ENCODE peak calls at places on chromosomes 3 and 15, in ten cellular contexts. M, X, B, T, H, S, K, A, O and P are unnamed samples.
A peak's percentile ranks its signal among the peaks of the same experiment; 100 is the strongest.

GRCh38 chr3:122355612-122356011 is 27.4 kb downstream of the MIX23 start:
- DNase-seq in M (no peak), X (no peak), B (no peak), T (no peak), H (no peak), S (no peak), K (no peak), A (no peak), O (no peak), P (no peak)

GRCh38 chr3:197466586-197467399 is 89.0 kb downstream of the BDH1 start:
- DNase-seq in M (no peak), X (no peak), B (no peak), T (peak; percentile 78), H (no peak), S (no peak), K (peak; percentile 69), A (no peak), O (no peak), P (no peak)

GRCh38 chr15:38745136-38745535 is 180.5 kb upstream of the RASGRP1 start:
- DNase-seq in M (no peak), X (no peak), B (no peak), T (no peak), H (no peak), S (no peak), K (no peak), A (no peak), O (no peak), P (no peak)

GRCh38 chr3:115518100-115518852 is 105.0 kb upstream of the GAP43 start:
- DNase-seq in M (no peak), X (no peak), B (no peak), T (peak; percentile 83), H (no peak), S (no peak), K (peak; percentile 92), A (peak; percentile 19), O (no peak), P (no peak)

GRCh38 chr3:174784206-174784934 is 74.8 kb upstream of the NAALADL2 start:
- DNase-seq in M (no peak), X (no peak), B (no peak), T (no peak), H (no peak), S (no peak), K (peak; percentile 22), A (no peak), O (no peak), P (no peak)

GRCh38 chr3:28171962-28172361 is 69.5 kb upstream of the CMC1 start:
- DNase-seq in M (no peak), X (no peak), B (no peak), T (no peak), H (no peak), S (no peak), K (no peak), A (no peak), O (no peak), P (no peak)

GRCh38 chr15:57306944-57307411 is 69.3 kb upstream of the CGNL1 start:
- DNase-seq in M (no peak), X (no peak), B (peak; percentile 65), T (no peak), H (no peak), S (no peak), K (peak; percentile 10), A (no peak), O (no peak), P (no peak)

GRCh38 chr3:13882876-13883275 is 3.0 kb upstream of the WNT7A start:
- DNase-seq in M (no peak), X (no peak), B (no peak), T (peak; percentile 0), H (no peak), S (no peak), K (no peak), A (no peak), O (no peak), P (no peak)

GRCh38 chr15:71400347-71400746 is 285.1 kb downstream of the THSD4 start:
- DNase-seq in M (no peak), X (no peak), B (no peak), T (no peak), H (no peak), S (no peak), K (no peak), A (no peak), O (no peak), P (no peak)

GRCh38 chr3:182792901-182793662 is at the start of gene ATP11B:
- DNase-seq in M (peak; percentile 32), X (peak; percentile 79), B (peak; percentile 80), T (peak; percentile 96), H (peak; percentile 76), S (no peak), K (peak; percentile 79), A (peak; percentile 18), O (peak; percentile 58), P (no peak)

GRCh38 chr15:78075490-78076230 is 1.9 kb downstream of the TBC1D2B start:
- DNase-seq in M (peak; percentile 68), X (peak; percentile 64), B (peak; percentile 86), T (no peak), H (no peak), S (no peak), K (peak; percentile 87), A (no peak), O (no peak), P (no peak)

GRCh38 chr3:161412117-161412516 is 40.8 kb upstream of the SPTSSB start:
- DNase-seq in M (peak; percentile 40), X (no peak), B (no peak), T (no peak), H (no peak), S (no peak), K (no peak), A (no peak), O (no peak), P (no peak)

GRCh38 chr3:161414907-161415306 is 43.6 kb upstream of the SPTSSB start:
- DNase-seq in M (no peak), X (no peak), B (no peak), T (no peak), H (no peak), S (no peak), K (no peak), A (no peak), O (no peak), P (no peak)

GRCh38 chr3:161413127-161413854 is 42.0 kb upstream of the SPTSSB start:
- DNase-seq in M (no peak), X (no peak), B (no peak), T (no peak), H (no peak), S (no peak), K (peak; percentile 66), A (no peak), O (peak; percentile 56), P (no peak)

GRCh38 chr3:161415506-161416231 is 44.4 kb upstream of the SPTSSB start:
- DNase-seq in M (no peak), X (peak; percentile 57), B (no peak), T (no peak), H (no peak), S (no peak), K (peak; percentile 93), A (no peak), O (no peak), P (no peak)

GRCh38 chr3:161413855-161414210 is 42.5 kb upstream of the SPTSSB start:
- DNase-seq in M (no peak), X (no peak), B (no peak), T (no peak), H (no peak), S (no peak), K (no peak), A (no peak), O (no peak), P (no peak)
- H3K27ac ChIP-seq in M (no peak overlapping the region), X (no peak overlapping the region), B (no peak overlapping the region), T (no peak overlapping the region), H (no peak overlapping the region), S (no peak overlapping the region), K (no peak overlapping the region), A (no peak overlapping the region), O (peak overlapping the region; percentile 22), P (no peak overlapping the region)

DNA sequence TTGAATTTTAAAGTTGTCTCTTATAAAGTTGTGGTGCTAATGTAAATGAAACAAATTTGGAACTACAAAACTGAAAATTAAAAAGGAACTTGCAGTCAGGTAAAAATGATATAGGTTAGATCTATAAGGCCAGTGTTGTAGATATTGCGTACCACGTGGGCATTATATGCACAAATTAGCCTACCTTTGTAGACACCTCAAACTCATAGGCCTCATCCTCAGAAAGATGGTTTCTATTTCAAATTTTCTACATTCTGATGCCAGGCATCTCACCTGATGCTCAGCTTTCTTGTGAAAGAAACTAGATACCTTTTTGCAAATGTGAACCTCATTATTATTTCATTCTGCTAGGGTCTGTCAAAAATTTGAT is 25.6 kb downstream of the TMEM207 start:
- DNase-seq in M (no peak), X (no peak), B (no peak), T (no peak), H (no peak), S (no peak), K (no peak), A (no peak), O (no peak), P (no peak)
- TF ChIP-seq POLR2AphosphoS5 in M (no peak), X (no peak), B (no peak), T (no peak), H (no peak), S (no peak), K (no peak), A (no peak), O (no peak), P (no peak)

DNA sequence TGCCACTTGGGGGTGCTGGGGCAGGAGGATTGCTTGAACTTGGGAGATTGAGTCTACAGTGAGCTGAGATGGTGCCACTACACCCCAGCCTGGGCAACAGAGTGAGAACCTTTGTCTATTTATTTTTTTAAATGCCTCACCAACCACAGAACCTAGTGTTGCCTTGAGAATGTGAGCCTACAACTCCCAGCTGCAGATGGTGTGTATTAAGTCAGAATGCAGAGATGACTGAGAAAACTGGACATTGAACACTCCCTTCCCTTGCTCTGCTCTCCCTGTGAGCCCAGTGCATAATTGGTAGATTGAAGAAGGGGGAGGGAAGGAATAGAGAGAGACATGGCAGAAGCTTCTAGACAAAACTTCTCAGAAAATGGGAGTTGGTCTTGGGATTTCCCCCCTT is 53.5 kb downstream of the CCDC33 start:
- DNase-seq in M (no peak), X (no peak), B (no peak), T (no peak), H (no peak), S (no peak), K (no peak), A (no peak), O (no peak), P (no peak)
- H3K27me3 ChIP-seq in M (no peaks in the 10 kb centered on the region), X (no peaks in the 10 kb centered on the region), B (no peaks in the 10 kb centered on the region), T (no peaks in the 10 kb centered on the region), H (peaks cover 8% of the 10 kb centered on the region), S (no peaks in the 10 kb centered on the region), K (no peaks in the 10 kb centered on the region), A (peaks cover 61% of the 10 kb centered on the region), O (no peaks in the 10 kb centered on the region), P (no peaks in the 10 kb centered on the region)

DNA sequence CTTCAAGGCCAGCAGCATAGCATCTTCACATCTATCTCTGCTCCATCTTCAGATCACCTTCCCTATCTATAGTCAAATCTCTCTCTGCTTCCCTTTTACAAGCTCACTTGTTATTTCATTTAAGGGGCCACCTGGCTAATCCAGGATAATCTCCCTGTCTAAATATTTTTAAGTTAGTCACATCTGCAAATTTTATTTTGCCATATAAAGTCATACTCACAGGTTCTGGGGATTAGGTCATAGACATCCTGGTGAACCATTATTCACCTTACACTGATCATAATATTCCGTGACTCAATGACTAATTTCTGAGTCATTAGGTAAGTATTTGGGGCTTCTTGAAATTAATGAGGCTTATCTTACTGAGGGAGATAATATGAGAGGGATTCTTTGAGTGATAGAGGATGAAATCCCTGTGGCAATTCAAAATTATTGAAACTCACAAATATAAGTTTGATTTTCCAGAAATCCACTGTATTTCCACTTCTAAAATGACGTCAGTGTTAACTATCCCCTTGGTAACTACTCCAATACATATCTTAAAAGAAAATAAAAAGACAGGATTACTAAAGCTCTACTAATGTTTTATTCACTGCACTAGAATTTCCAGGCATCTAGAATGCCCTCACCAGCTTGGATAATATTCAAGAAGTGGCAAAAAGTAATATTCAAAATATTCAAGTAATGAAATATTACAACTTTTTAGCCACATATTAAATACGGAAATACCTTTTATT is 93.7 kb upstream of the RBMS3 start:
- DNase-seq in M (no peak), X (no peak), B (no peak), T (no peak), H (no peak), S (no peak), K (peak; percentile 76), A (peak; percentile 51), O (no peak), P (no peak)
- H3K27ac ChIP-seq in M (no peak overlapping the region), X (no peak overlapping the region), B (no peak overlapping the region), T (peak overlapping the region; percentile 71), H (no peak overlapping the region), S (no peak overlapping the region), K (peak overlapping the region; percentile 90), A (no peak overlapping the region), O (peak overlapping the region; percentile 21), P (no peak overlapping the region)